ENCODE peak calls at places on chromosome 15, in six cellular contexts. One of them, this sample, is unnamed.

GRCh38 chr15:74365619-74366445 is 1.6 kb downstream of the CYP11A1 start:
- DNase-seq in activated effector memory CD4-positive, alpha-beta T cell treated with anti-CD3 and anti-CD28 coated beads, Interleukin-2, amount 50 U/mL, for 16 hours: no peak
- DNase-seq in activated CD4-positive, alpha-beta T cell treated with anti-CD3 and anti-CD28 coated beads for 24 hours: no peak
- DNase-seq in foreskin fibroblast: peak
- DNase-seq in tibial artery: peak
- DNase-seq in psoas muscle: peak
- DNase-seq in this sample: peak

GRCh38 chr15:43441316-43441715 is 51.6 kb downstream of the TP53BP1 start:
- DNase-seq in activated effector memory CD4-positive, alpha-beta T cell treated with anti-CD3 and anti-CD28 coated beads, Interleukin-2, amount 50 U/mL, for 16 hours: no peak
- DNase-seq in activated CD4-positive, alpha-beta T cell treated with anti-CD3 and anti-CD28 coated beads for 24 hours: no peak
- DNase-seq in foreskin fibroblast: no peak
- DNase-seq in tibial artery: no peak
- DNase-seq in psoas muscle: no peak
- DNase-seq in this sample: peak

GRCh38 chr15:80010131-80010673 is 39.2 kb upstream of the BCL2A1 start:
- DNase-seq in activated effector memory CD4-positive, alpha-beta T cell treated with anti-CD3 and anti-CD28 coated beads, Interleukin-2, amount 50 U/mL, for 16 hours: no peak
- DNase-seq in activated CD4-positive, alpha-beta T cell treated with anti-CD3 and anti-CD28 coated beads for 24 hours: no peak
- DNase-seq in foreskin fibroblast: peak
- DNase-seq in tibial artery: no peak
- DNase-seq in psoas muscle: no peak
- DNase-seq in this sample: no peak

GRCh38 chr15:92882697-92883642 is 17.2 kb upstream of the CHD2 start:
- DNase-seq in activated effector memory CD4-positive, alpha-beta T cell treated with anti-CD3 and anti-CD28 coated beads, Interleukin-2, amount 50 U/mL, for 16 hours: peak
- DNase-seq in activated CD4-positive, alpha-beta T cell treated with anti-CD3 and anti-CD28 coated beads for 24 hours: no peak
- DNase-seq in foreskin fibroblast: no peak
- DNase-seq in tibial artery: no peak
- DNase-seq in psoas muscle: peak
- DNase-seq in this sample: peak

GRCh38 chr15:59360896-59361295 is 11.8 kb downstream of the MYO1E start:
- DNase-seq in activated effector memory CD4-positive, alpha-beta T cell treated with anti-CD3 and anti-CD28 coated beads, Interleukin-2, amount 50 U/mL, for 16 hours: no peak
- DNase-seq in activated CD4-positive, alpha-beta T cell treated with anti-CD3 and anti-CD28 coated beads for 24 hours: no peak
- DNase-seq in foreskin fibroblast: no peak
- DNase-seq in tibial artery: no peak
- DNase-seq in psoas muscle: no peak
- DNase-seq in this sample: no peak

GRCh38 chr15:73865904-73866303 is 7.5 kb upstream of the TBC1D21 start:
- DNase-seq in activated effector memory CD4-positive, alpha-beta T cell treated with anti-CD3 and anti-CD28 coated beads, Interleukin-2, amount 50 U/mL, for 16 hours: no peak
- DNase-seq in activated CD4-positive, alpha-beta T cell treated with anti-CD3 and anti-CD28 coated beads for 24 hours: no peak
- DNase-seq in foreskin fibroblast: no peak
- DNase-seq in tibial artery: no peak
- DNase-seq in psoas muscle: no peak
- DNase-seq in this sample: no peak

GRCh38 chr15:57158997-57159668 is 217.2 kb upstream of the CGNL1 start:
- DNase-seq in activated effector memory CD4-positive, alpha-beta T cell treated with anti-CD3 and anti-CD28 coated beads, Interleukin-2, amount 50 U/mL, for 16 hours: no peak
- DNase-seq in activated CD4-positive, alpha-beta T cell treated with anti-CD3 and anti-CD28 coated beads for 24 hours: no peak
- DNase-seq in foreskin fibroblast: no peak
- DNase-seq in tibial artery: no peak
- DNase-seq in psoas muscle: no peak
- DNase-seq in this sample: no peak

GRCh38 chr15:57134877-57135276 is 216.4 kb downstream of the TCF12 start:
- DNase-seq in activated effector memory CD4-positive, alpha-beta T cell treated with anti-CD3 and anti-CD28 coated beads, Interleukin-2, amount 50 U/mL, for 16 hours: no peak
- DNase-seq in activated CD4-positive, alpha-beta T cell treated with anti-CD3 and anti-CD28 coated beads for 24 hours: no peak
- DNase-seq in foreskin fibroblast: no peak
- DNase-seq in tibial artery: no peak
- DNase-seq in psoas muscle: no peak
- DNase-seq in this sample: no peak

GRCh38 chr15:45801543-45801942 is 166.7 kb downstream of the SQOR start:
- DNase-seq in activated effector memory CD4-positive, alpha-beta T cell treated with anti-CD3 and anti-CD28 coated beads, Interleukin-2, amount 50 U/mL, for 16 hours: no peak
- DNase-seq in activated CD4-positive, alpha-beta T cell treated with anti-CD3 and anti-CD28 coated beads for 24 hours: no peak
- DNase-seq in foreskin fibroblast: no peak
- DNase-seq in tibial artery: no peak
- DNase-seq in psoas muscle: no peak
- DNase-seq in this sample: no peak